ENCODE peak calls at places on chromosome 17, in six cellular contexts. Q, U, I, G, A and J are unnamed samples.

GRCh38 chr17:50151041-50151936 is 812 bp upstream of the PPP1R9B start:
- DNase-seq in Q (peak), U (peak), I (peak), G (peak), A (peak), J (peak)

GRCh38 chr17:6755731-6756184 is at the start of gene XAF1:
- DNase-seq in Q (peak), U (no peak), I (peak), G (no peak), A (peak), J (no peak)

GRCh38 chr17:4998027-4998665 is 396 bp downstream of the KIF1C start:
- DNase-seq in Q (no peak), U (no peak), I (peak), G (peak), A (no peak), J (no peak)

GRCh38 chr17:61289408-61290385 is 109.9 kb upstream of the TBX2 start:
- DNase-seq in Q (no peak), U (no peak), I (no peak), G (no peak), A (no peak), J (no peak)

GRCh38 chr17:49016775-49017463 is 19.7 kb downstream of the IGF2BP1 start:
- DNase-seq in Q (no peak), U (peak), I (no peak), G (no peak), A (peak), J (peak)

GRCh38 chr17:45273551-45273957 is 11.7 kb upstream of the SPATA32 start:
- DNase-seq in Q (no peak), U (no peak), I (no peak), G (no peak), A (no peak), J (no peak)

GRCh38 chr17:66946251-66946650 is 18.3 kb upstream of the CACNG4 start:
- DNase-seq in Q (no peak), U (no peak), I (no peak), G (no peak), A (no peak), J (no peak)

GRCh38 chr17:37447641-37448040 is 41.0 kb downstream of the TADA2A start:
- DNase-seq in Q (no peak), U (no peak), I (no peak), G (no peak), A (no peak), J (peak)

GRCh38 chr17:35973333-35974260 is 7.7 kb downstream of the CCL16 start:
- DNase-seq in Q (no peak), U (no peak), I (no peak), G (no peak), A (no peak), J (peak)

GRCh38 chr17:50268632-50269287 is 5.5 kb upstream of the TMEM92 start:
- DNase-seq in Q (no peak), U (no peak), I (no peak), G (no peak), A (peak), J (no peak)

GRCh38 chr17:73300392-73300791 is 11.4 kb downstream of the CDC42EP4 start:
- DNase-seq in Q (no peak), U (no peak), I (no peak), G (no peak), A (no peak), J (no peak)

GRCh38 chr17:17419621-17420020 is 57.2 kb upstream of the MED9 start:
- DNase-seq in Q (no peak), U (no peak), I (no peak), G (no peak), A (peak), J (no peak)